ENCODE peak calls at places on chromosomes 7 and 10, in five cellular contexts. N is fibroblast of pulmonary artery, S is colonic mucosa, T is astrocyte of the spinal cord, R is Panc1. U is an unnamed sample.

GRCh38 chr7:84637568-84638338 is 443.2 kb upstream of the SEMA3A start:
- DNase-seq in N (peak; percentile 94), R (peak; percentile 74), T (peak; percentile 86), S (no peak), U (no peak)

GRCh38 chr10:97468162-97468561 is 22.2 kb downstream of the ZDHHC16 start:
- DNase-seq in T (no peak), N (no peak), S (no peak), R (no peak), U (no peak)

GRCh38 chr7:41383596-41383995 is 319.3 kb downstream of the INHBA start:
- DNase-seq in R (no peak), N (no peak), S (no peak), T (no peak), U (no peak)

GRCh38 chr7:78516450-78516849 is 717.9 kb downstream of the PHTF2 start:
- DNase-seq in T (no peak), N (no peak), S (no peak), R (no peak), U (no peak)

GRCh38 chr7:105098863-105099515 is 85.0 kb downstream of the KMT2E start:
- DNase-seq in S (no peak), N (no peak), R (no peak), T (peak; percentile 36), U (peak; percentile 21)

GRCh38 chr7:68440870-68441269 is 1157.4 kb upstream of the AUTS2 start:
- DNase-seq in S (no peak), T (no peak), N (no peak), R (no peak), U (no peak)

GRCh38 chr7:131007439-131008330 is 273.7 kb upstream of the KLF14 start:
- DNase-seq in T (peak; percentile 82), S (peak; percentile 86), R (peak; percentile 88), N (peak; percentile 77), U (no peak)

GRCh38 chr10:51691135-51691534 is 8.3 kb downstream of the CSTF2T start:
- DNase-seq in S (no peak), T (no peak), N (no peak), R (no peak), U (no peak)

GRCh38 chr10:122821808-122822207 is 23.8 kb downstream of the CUZD1 start:
- DNase-seq in R (no peak), T (no peak), S (no peak), N (no peak), U (no peak)

GRCh38 chr10:72044417-72045041 is 43.8 kb downstream of the SPOCK2 start:
- DNase-seq in T (no peak), N (no peak), S (no peak), R (no peak), U (no peak)

GRCh38 chr7:30040938-30041337 is 12.7 kb downstream of the PLEKHA8 start:
- DNase-seq in R (no peak), S (no peak), N (no peak), T (no peak), U (no peak)

GRCh38 chr7:84975586-84976185 is 211.2 kb downstream of the SEMA3D start:
- DNase-seq in R (no peak), S (no peak), N (peak; percentile 46), T (no peak), U (no peak)

GRCh38 chr10:38143587-38143986 is 49.5 kb downstream of the ZNF37A start:
- DNase-seq in N (peak; percentile 3), R (no peak), T (no peak), S (no peak), U (no peak)

GRCh38 chr7:66296001-66296521 is 90.9 kb downstream of the TPST1 start:
- DNase-seq in T (peak; percentile 48), S (no peak), N (peak; percentile 64), R (no peak), U (no peak)

GRCh38 chr10:123600177-123600576 is 66.0 kb upstream of the GPR26 start:
- DNase-seq in R (no peak), T (no peak), S (no peak), N (no peak), U (no peak)

GRCh38 chr10:11725912-11726311 is 16.3 kb upstream of the ECHDC3 start:
- DNase-seq in S (no peak), N (no peak), R (no peak), T (no peak), U (no peak)

GRCh38 chr7:55073051-55073511 is 54.3 kb downstream of the EGFR start:
- DNase-seq in N (no peak), S (no peak), T (peak; percentile 70), R (no peak), U (peak; percentile 74)

DNA sequence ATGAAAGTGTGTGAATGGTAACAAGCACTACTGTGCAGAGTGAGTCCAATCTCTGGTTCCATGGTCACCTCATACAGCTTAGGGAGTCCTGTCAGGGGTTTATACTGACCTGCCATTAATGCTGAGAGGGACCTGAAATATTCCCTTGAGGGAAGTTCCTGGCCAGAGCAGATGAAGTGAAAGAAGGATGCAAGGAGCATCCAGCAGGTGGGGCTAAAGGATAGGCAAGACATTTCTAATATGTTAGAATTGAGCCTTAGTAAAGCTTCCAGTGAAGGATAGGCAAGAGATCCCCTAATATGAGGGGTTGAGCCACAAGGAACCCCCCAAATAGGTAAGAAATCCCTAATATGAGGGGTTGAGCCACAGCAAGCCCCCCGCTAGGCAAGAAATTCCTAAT is 25.5 kb upstream of the FAM221A start:
- DNase-seq in T (no peak), R (no peak), N (peak; percentile 18), S (peak; percentile 40), U (no peak)
- TF ChIP-seq CTCF in T (peak; percentile 33), R (peak; percentile 62), N (peak; percentile 36), S (peak; percentile 49), U (peak; percentile 32)

GRCh38 chr7:3332308-3332707 is 31.3 kb downstream of the SDK1 start:
- DNase-seq in T (no peak), S (no peak), R (no peak), N (no peak), U (no peak)
- H3K4me3 ChIP-seq in T (no peak overlapping the region), S (no peak overlapping the region), R (no peak overlapping the region), N (no peak overlapping the region), U (no peak overlapping the region)

GRCh38 chr10:35611750-35612149 is 6.6 kb downstream of the GJD4 start:
- DNase-seq in R (no peak), T (no peak), N (no peak), S (no peak), U (no peak)

GRCh38 chr10:35612385-35613106 is 7.4 kb downstream of the GJD4 start:
- DNase-seq in N (no peak), S (no peak), T (no peak), R (no peak), U (no peak)

GRCh38 chr10:35614312-35614711 is 9.2 kb downstream of the GJD4 start:
- DNase-seq in N (no peak), T (no peak), R (no peak), S (no peak), U (no peak)

GRCh38 chr10:35613107-35613440 is 7.9 kb downstream of the GJD4 start:
- DNase-seq in S (no peak), R (no peak), N (no peak), T (no peak), U (no peak)

DNA sequence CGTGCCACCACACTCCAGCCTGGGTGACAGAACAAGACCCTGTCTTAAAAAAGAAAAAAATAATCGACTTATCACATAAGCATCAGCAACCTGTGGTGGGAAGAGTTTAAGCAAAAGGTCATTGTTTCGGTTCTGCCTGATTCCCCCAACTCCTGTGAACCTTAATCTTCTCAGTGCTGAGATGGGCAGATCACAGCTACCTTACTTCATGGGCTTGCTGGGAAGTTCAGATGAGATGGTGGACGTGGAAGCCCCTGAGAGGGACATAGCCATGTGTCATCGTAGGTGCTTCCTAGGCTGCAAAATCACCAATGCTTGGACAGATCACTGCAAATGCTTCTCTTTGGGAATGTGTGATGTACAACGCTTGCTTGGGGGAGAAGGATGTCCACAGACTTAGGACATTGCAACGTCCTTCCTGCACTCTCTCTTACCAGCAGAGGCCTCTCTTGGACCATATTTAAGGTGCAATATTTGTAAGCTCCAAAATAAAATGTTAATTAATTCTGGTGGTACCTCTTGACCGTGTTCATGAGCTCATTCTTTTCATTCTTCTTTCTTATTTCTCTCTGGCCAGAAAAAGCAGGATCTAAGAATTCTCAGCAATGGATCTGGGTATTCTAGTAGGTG is 8.6 kb downstream of the GJD4 start:
- DNase-seq in R (no peak), S (no peak), N (peak; percentile 61), T (peak; percentile 37), U (no peak)
- TF ChIP-seq CTCF in R (peak; percentile 50), S (no peak), N (peak; percentile 61), T (peak; percentile 62), U (peak; percentile 10)

GRCh38 chr10:132406750-132407149 is 9.8 kb downstream of the PWWP2B start:
- DNase-seq in T (no peak), N (no peak), S (no peak), R (no peak), U (no peak)

GRCh38 chr10:132407243-132407746 is 10.3 kb downstream of the PWWP2B start:
- DNase-seq in R (no peak), T (no peak), S (peak; percentile 93), N (no peak), U (no peak)

GRCh38 chr10:132408823-132409666 is 12.0 kb downstream of the PWWP2B start:
- DNase-seq in R (no peak), S (peak; percentile 85), T (no peak), N (no peak), U (no peak)

GRCh38 chr10:132408367-132408781 is 11.4 kb downstream of the PWWP2B start:
- DNase-seq in N (no peak), T (no peak), R (no peak), S (peak; percentile 71), U (no peak)

GRCh38 chr10:132407846-132408278 is 10.9 kb downstream of the PWWP2B start:
- DNase-seq in N (peak; percentile 24), T (peak; percentile 32), S (peak; percentile 94), R (no peak), U (no peak)
- H3K4me3 ChIP-seq in N (no peak overlapping the region), T (no peak overlapping the region), S (peak overlapping the region; percentile 5), R (peak overlapping the region; percentile 2), U (no peak overlapping the region)